ENCODE peak calls at places on chromosomes 11 and 22, in nine cellular contexts. L, G, A, I, R, N, S, U and H are unnamed samples.
A peak's percentile ranks its signal among the peaks of the same experiment; 100 is the strongest.

GRCh38 chr22:19783531-19784395 is 23.2 kb downstream of the TBX1 start:
- DNase-seq in L (no peak), G (peak; percentile 30), A (no peak), I (no peak), R (no peak), N (no peak), S (no peak), U (no peak), H (no peak)

GRCh38 chr11:40986320-40986719 is 473.1 kb downstream of the LRRC4C start:
- DNase-seq in L (no peak), G (no peak), A (no peak), I (no peak), R (no peak), N (no peak), S (no peak), U (no peak), H (no peak)

GRCh38 chr11:1557904-1558831 is 13.9 kb downstream of the DUSP8 start:
- DNase-seq in L (peak; percentile 53), G (peak; percentile 63), A (no peak), I (peak; percentile 35), R (no peak), N (no peak), S (peak; percentile 70), U (no peak), H (peak; percentile 73)

GRCh38 chr22:49372111-49372529 is 455.6 kb downstream of the BRD1 start:
- DNase-seq in L (no peak), G (peak; percentile 33), A (no peak), I (no peak), R (no peak), N (no peak), S (no peak), U (no peak), H (no peak)

GRCh38 chr22:20084547-20085413 is 4.7 kb downstream of the DGCR8 start:
- DNase-seq in L (no peak), G (peak; percentile 45), A (peak; percentile 89), I (no peak), R (peak; percentile 79), N (no peak), S (no peak), U (no peak), H (no peak)

GRCh38 chr22:26417406-26417805 is 11.7 kb upstream of the ASPHD2 start:
- DNase-seq in L (no peak), G (no peak), A (no peak), I (no peak), R (no peak), N (no peak), S (no peak), U (no peak), H (no peak)

GRCh38 chr11:108895579-108896480 is 231.0 kb downstream of the DDX10 start:
- DNase-seq in L (peak; percentile 61), G (no peak), A (no peak), I (no peak), R (no peak), N (no peak), S (peak; percentile 48), U (no peak), H (peak; percentile 75)

GRCh38 chr22:32309585-32310251 is 47.9 kb upstream of the RFPL3 start:
- DNase-seq in L (no peak), G (no peak), A (peak; percentile 35), I (no peak), R (no peak), N (no peak), S (no peak), U (no peak), H (no peak)

DNA sequence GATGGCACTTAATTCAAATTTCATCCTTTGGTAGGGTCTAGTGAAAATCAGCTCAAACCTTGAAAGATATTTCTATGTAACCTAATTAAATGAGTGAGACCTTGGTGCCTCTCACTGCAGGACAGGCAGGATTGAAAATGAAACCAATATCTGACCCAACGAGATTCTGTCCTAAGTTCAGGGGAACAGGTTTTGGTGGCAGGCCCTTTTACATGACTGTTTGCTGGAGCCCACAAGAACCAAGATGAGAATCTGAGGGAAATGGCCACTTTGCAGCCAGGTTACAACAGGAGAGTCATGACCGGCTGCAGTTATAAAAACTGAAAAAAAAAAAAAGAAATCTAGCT is 130.2 kb downstream of the TRIM44 start:
- DNase-seq in L (no peak), G (no peak), A (no peak), I (no peak), R (no peak), N (no peak), S (no peak), U (no peak), H (no peak)
- H3K4me3 ChIP-seq in L (no peak overlapping the region), G (no peak overlapping the region), A (no peak overlapping the region), I (no peak overlapping the region), R (no peak overlapping the region), N (no peak overlapping the region), S (no peak overlapping the region), U (no peak overlapping the region), H (no peak overlapping the region)

GRCh38 chr22:22169923-22170322 is 74.7 kb upstream of the VPREB1 start:
- DNase-seq in L (no peak), G (no peak), A (no peak), I (no peak), R (no peak), N (no peak), S (no peak), U (no peak), H (no peak)

GRCh38 chr22:22168941-22169867 is 75.4 kb upstream of the VPREB1 start:
- DNase-seq in L (no peak), G (no peak), A (no peak), I (no peak), R (no peak), N (no peak), S (no peak), U (no peak), H (no peak)

GRCh38 chr22:22166941-22167713 is 77.5 kb upstream of the VPREB1 start:
- DNase-seq in L (no peak), G (no peak), A (no peak), I (no peak), R (no peak), N (no peak), S (no peak), U (no peak), H (no peak)

GRCh38 chr22:22167791-22168189 is 76.8 kb upstream of the VPREB1 start:
- DNase-seq in L (no peak), G (no peak), A (no peak), I (no peak), R (no peak), N (no peak), S (no peak), U (peak; percentile 10), H (no peak)

DNA sequence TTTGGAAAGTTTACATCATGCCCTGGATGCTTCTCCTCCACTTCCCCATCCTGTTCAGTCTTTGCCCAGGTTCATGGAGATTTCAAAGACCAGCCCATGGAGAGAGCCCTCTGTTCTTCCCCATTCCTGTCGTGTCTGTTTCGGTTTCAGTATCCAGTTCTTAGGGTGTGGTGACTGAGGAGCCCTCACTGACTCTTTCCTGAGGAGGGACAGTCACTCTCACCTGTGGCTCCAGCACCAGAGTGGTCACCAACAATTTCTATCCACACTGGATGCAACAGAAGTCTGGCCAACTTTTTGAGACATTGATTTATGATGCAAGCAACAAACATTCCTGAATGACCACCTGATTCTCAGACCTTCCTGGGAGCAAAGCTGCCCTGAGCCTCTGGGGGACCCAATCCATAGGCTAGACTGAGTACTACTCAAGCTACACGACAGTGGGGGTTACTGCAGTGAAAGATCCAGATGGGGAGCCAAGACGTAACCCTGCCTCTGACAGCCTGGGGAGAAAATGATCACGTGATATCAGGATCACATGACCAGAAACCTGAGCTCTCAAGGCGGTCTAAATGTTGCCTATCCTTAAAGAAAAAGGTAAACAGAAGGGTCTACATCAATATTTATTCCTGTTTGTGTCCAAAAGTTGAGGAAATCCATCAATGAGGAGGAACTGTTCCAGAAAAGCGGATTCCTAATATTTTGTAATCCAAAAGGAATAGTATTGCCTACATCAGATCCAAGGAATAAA is 76.2 kb upstream of the VPREB1 start:
- DNase-seq in L (peak; percentile 92), G (no peak), A (peak; percentile 80), I (no peak), R (peak; percentile 30), N (no peak), S (peak; percentile 44), U (peak; percentile 18), H (no peak)
- H3K4me3 ChIP-seq in L (peak overlapping the region; percentile 36), G (no peak overlapping the region), A (no peak overlapping the region), I (no peak overlapping the region), R (peak overlapping the region; percentile 10), N (peak overlapping the region; percentile 38), S (no peak overlapping the region), U (no peak overlapping the region), H (no peak overlapping the region)

DNA sequence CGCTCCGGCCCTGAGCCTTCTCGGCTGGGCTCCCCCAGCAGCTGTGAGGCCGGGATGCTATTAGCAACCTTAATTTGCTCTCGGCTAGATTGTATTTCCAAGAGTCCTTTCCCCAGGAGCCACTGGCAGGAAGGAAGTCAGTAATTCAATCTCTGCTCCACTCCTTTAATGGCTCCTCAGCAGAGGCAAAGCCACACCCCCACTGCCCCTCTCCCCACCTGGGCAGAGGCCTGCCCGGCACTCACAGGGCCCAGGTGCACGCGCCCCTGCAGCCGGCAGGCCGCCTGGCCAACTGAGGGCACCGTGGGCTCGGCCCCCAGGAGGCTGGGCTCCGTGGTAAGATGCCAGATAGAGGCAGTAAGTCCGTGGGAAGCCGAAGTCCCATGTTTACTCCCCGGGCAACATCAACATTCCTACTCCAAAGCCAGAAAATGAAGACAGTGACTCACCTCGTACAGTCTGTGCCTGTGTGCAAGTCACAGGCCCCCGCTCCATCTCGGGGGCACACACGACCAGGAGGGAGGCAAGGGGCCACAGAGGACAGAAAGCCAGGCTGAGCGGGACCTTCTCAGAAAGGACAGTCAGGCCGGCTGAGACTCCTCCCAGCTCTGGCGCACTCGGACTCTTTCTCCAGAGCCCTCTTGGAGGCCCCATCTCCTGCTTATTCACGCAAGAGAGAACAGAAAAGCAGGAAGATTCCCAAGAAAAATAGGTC is 5.1 kb downstream of the IGSF9B start:
- DNase-seq in L (no peak), G (no peak), A (peak; percentile 74), I (peak; percentile 12), R (peak; percentile 59), N (no peak), S (no peak), U (no peak), H (no peak)
- H3K4me3 ChIP-seq in L (no peak overlapping the region), G (peak overlapping the region; percentile 2), A (peak overlapping the region; percentile 45), I (no peak overlapping the region), R (peak overlapping the region; percentile 31), N (no peak overlapping the region), S (no peak overlapping the region), U (no peak overlapping the region), H (no peak overlapping the region)

GRCh38 chr11:64341851-64342791 is 2.1 kb downstream of the CCDC88B start:
- DNase-seq in L (peak; percentile 93), G (peak; percentile 94), A (peak; percentile 94), I (peak; percentile 82), R (peak; percentile 93), N (peak; percentile 82), S (peak; percentile 80), U (peak; percentile 96), H (peak; percentile 94)

GRCh38 chr11:64343740-64344133 is 3.7 kb downstream of the CCDC88B start:
- DNase-seq in L (peak; percentile 52), G (no peak), A (no peak), I (no peak), R (peak; percentile 37), N (no peak), S (no peak), U (no peak), H (no peak)

GRCh38 chr11:64344160-64344559 is 4.2 kb downstream of the CCDC88B start:
- DNase-seq in L (no peak), G (no peak), A (no peak), I (no peak), R (no peak), N (no peak), S (no peak), U (no peak), H (no peak)

GRCh38 chr11:64344721-64345120 is 4.7 kb downstream of the CCDC88B start:
- DNase-seq in L (no peak), G (no peak), A (no peak), I (no peak), R (no peak), N (no peak), S (no peak), U (no peak), H (no peak)

DNA sequence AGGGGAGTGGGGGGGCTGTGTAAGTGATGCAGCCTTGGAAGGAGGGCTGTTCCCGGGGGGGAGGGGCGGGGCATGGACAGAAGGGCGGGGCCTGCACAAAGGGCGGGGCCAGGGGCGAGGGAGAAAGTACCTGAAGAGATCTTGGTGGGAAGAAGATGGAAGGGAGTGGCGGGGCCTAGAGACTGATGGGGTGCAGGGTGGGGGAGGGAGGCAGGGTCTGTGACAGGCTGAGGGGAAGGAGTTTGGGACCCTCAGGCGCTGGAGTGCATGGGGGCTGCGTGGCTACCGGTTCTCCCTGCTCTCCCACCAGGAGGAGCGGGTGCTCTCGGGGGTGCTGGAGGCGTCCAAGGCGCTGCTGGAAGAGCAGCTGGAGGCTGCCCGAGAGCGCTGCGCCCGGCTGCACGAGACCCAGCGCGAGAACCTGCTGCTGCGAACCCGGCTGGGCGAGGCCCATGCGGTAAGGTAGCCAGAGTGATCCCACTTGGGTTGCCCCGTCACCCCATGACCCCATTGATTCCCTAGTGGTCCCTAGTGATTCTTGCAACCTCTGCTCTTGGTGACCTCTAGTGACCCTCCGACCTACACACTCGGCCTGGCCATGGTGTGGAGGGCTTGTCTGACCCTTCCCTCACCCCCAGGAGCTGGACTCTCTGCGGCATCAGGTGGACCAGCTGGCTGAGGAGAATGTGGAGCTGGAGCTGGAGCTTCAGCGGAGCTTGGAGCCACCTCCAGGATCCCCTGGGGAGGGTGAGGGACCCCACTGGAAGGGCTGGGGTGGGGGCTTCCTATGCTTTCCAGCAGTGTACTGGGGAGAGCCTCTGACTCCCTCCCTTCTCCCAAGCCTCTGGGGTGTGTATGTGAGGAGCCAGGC is 3.1 kb downstream of the CCDC88B start:
- DNase-seq in L (no peak), G (no peak), A (no peak), I (peak; percentile 7), R (no peak), N (no peak), S (no peak), U (no peak), H (no peak)
- H3K4me3 ChIP-seq in L (peak overlapping the region; percentile 38), G (peak overlapping the region; percentile 47), A (peak overlapping the region; percentile 74), I (no peak overlapping the region), R (peak overlapping the region; percentile 37), N (no peak overlapping the region), S (no peak overlapping the region), U (no peak overlapping the region), H (no peak overlapping the region)